ENCODE peak calls at places on chromosomes 6 and 20, in four cellular contexts. M is H9, S is IMR-90, W is mesenchymal stem cell. K is an unnamed sample.

GRCh38 chr6:21504790-21505189 is 88.8 kb upstream of the SOX4 start:
- DNase-seq in M (no peak), S (no peak), W (no peak), K (no peak)

GRCh38 chr20:2693286-2693995 is 861 bp downstream of the EBF4 start:
- DNase-seq in M (peak; percentile 50), S (no peak), W (peak; percentile 30), K (no peak)

GRCh38 chr20:60058869-60059268 is 100.6 kb downstream of the CDH26 start:
- DNase-seq in M (no peak), S (no peak), W (no peak), K (no peak)

GRCh38 chr20:17344775-17345174 is 117.9 kb downstream of the PCSK2 start:
- DNase-seq in M (no peak), S (no peak), W (no peak), K (no peak)

GRCh38 chr6:31423550-31423949 is 20.2 kb downstream of the MICA start:
- DNase-seq in M (no peak), S (no peak), W (no peak), K (no peak)

GRCh38 chr6:63963756-63964315 is 328.2 kb downstream of the PHF3 start:
- DNase-seq in M (no peak), S (no peak), W (no peak), K (no peak)

GRCh38 chr6:28719275-28719940 is 193.7 kb downstream of the GPX5 start:
- DNase-seq in M (peak; percentile 69), S (peak; percentile 50), W (no peak), K (no peak)

GRCh38 chr6:42551202-42551601 is 12.6 kb upstream of the UBR2 start:
- DNase-seq in M (no peak), S (peak; percentile 47), W (peak; percentile 40), K (no peak)

GRCh38 chr6:155505560-155505959 is 49.9 kb upstream of the NOX3 start:
- DNase-seq in M (no peak), S (no peak), W (no peak), K (no peak)

GRCh38 chr20:50434321-50434652 is 75.9 kb upstream of the PTPN1 start:
- DNase-seq in M (no peak), S (no peak), W (no peak), K (no peak)

GRCh38 chr20:50435397-50436051 is 74.7 kb upstream of the PTPN1 start:
- DNase-seq in M (no peak), S (no peak), W (no peak), K (no peak)

GRCh38 chr20:50436052-50436656 is 74.0 kb upstream of the PTPN1 start:
- DNase-seq in M (no peak), S (no peak), W (no peak), K (no peak)

GRCh38 chr20:50433001-50433400 is 77.2 kb upstream of the PTPN1 start:
- DNase-seq in M (no peak), S (no peak), W (no peak), K (no peak)

DNA sequence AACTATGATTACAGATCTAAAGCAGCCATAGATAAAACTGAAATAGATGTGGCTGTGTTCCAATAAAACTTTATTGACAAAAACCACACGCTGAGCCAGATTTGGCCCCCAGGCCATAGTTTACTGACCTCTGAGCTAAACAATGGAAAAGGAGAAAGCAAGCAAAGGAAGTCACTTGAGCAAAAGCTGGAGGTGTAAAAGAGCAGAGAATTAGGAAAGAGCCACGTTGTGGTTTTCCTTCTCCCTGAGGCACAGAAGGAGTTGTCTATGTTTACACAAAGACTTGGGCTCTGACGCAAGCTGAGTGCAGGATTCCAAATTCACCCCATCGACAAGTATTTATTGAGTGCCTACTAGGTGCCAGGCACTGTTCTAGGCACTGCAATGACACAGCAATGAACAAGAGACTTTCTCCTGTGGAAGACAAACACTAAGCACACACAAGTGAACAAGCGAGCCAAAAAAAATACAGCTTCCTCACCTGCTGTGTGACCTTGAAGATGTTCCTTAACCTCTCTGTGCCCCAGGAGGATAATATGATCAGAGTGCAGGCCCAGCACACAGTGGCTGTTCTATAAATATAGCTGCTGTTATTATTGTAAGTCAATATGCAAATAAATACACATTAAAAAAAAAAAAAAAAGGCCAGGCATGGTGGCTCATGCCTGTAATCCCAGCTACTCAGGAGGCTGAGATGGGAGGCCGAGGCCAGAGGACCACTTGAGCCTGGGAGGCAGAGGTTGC is 75.4 kb upstream of the PTPN1 start:
- DNase-seq in M (no peak), S (peak; percentile 86), W (peak; percentile 92), K (no peak)
- H3K4me1 ChIP-seq in M (no peaks in the 10 kb centered on the region), S (peaks cover 19% of the 10 kb centered on the region), W (peaks cover 14% of the 10 kb centered on the region), K (peaks cover 2% of the 10 kb centered on the region)

DNA sequence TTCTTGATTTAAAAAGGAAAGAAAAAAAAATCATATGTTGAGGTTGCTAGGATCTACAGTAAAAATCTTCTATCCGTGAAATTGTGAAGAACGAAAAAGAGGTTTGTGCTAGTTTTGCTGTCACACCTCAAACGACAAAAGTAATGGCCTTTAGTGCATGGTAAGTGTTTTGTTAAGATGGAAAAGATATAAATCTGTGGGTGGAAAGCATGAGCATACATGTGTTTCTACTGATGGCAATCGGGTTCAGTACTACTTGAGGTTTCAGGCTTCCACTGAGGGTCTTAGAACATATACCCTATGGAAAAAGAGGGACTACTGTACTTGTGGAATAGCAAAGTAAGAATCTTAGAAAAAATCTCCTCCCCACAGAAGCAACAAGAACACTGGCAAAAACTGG is 58.0 kb downstream of the AHI1 start:
- DNase-seq in M (no peak), S (no peak), W (no peak), K (no peak)
- H2AK5ac ChIP-seq in M (no peak overlapping the region), S (no peak overlapping the region), W (no peak overlapping the region), K (no peak overlapping the region)

DNA sequence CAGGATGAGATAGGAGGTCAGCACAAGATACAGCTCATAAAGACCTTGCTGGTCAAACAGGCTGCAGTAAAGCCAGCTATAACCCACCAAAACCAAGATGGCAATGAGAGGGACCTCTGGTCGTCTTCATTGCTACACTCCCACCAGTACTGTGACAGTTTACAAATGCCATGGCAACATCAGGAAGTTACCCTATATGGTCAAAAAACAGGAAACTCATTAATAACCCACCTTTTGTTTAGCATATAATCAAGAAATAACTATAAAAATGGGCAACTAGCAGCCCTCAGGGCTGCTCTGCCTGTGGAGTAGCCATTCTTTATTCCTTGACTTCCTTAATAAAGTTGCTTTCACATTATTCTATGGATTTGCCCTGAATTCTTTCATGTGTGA is 30.9 kb downstream of the SLC22A2 start:
- DNase-seq in M (no peak), S (no peak), W (no peak), K (no peak)
- H3K18ac ChIP-seq in M (peak overlapping the region; percentile 44), S (no peak overlapping the region), W (no peak overlapping the region), K (no peak overlapping the region)

GRCh38 chr6:24905485-24905884 is 30.3 kb downstream of the RIPOR2 start:
- DNase-seq in M (no peak), S (no peak), W (no peak), K (no peak)
- H3K4me1 ChIP-seq in M (peaks cover 2% of the 10 kb centered on the region), S (peaks cover 25% of the 10 kb centered on the region), W (peaks cover 6% of the 10 kb centered on the region), K (peaks cover 20% of the 10 kb centered on the region)

GRCh38 chr6:23591761-23592160 is 534.3 kb upstream of the NRSN1 start:
- DNase-seq in M (peak; percentile 61), S (no peak), W (no peak), K (no peak)
- H2AK5ac ChIP-seq in M (no peak overlapping the region), S (no peak overlapping the region), W (no peak overlapping the region), K (no peak overlapping the region)

DNA sequence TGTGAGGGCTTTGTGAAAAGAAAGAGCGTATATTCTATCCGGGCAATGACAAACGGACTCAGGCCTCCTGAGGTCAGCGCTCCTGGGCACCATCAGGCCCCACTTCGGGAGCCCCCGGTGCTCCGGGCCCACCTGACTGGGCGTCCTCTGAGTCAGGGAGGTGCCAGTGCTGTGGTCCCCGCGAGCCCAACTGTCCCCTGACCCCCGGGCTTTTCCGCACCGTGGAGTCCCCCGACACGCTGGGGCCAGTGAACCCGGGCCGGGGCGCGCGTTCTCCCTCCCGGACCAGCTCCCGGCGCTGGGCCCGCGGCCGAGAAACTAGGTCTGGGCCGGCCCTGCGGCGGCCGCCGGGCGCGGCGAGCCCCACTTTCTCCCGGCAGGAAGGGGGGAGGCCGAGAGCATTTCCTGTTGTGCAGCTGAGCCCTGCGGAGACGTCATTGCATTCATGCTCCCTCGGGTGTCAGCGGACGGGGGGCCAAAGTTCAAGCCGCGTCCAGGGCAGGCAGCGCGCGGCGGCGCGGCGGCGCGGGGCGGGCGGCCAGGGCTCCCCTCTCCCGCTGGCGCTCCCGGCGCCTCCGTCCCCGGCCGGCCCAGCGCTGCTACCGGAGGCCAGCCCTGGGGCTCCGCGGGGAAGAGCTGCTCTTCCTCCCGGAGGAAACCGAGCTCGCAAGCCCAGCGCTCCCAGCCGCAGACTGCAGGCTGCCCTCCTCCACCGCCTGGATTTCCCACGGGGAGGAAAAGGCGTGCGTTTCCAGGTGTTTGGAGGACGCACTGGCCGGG is 18.3 kb downstream of the HIVEP2 start:
- DNase-seq in M (peak; percentile 54), S (peak; percentile 90), W (peak; percentile 93), K (peak; percentile 58)
- H3K18ac ChIP-seq in M (no peak overlapping the region), S (peak overlapping the region; percentile 89), W (peak overlapping the region; percentile 96), K (peak overlapping the region; percentile 92)

DNA sequence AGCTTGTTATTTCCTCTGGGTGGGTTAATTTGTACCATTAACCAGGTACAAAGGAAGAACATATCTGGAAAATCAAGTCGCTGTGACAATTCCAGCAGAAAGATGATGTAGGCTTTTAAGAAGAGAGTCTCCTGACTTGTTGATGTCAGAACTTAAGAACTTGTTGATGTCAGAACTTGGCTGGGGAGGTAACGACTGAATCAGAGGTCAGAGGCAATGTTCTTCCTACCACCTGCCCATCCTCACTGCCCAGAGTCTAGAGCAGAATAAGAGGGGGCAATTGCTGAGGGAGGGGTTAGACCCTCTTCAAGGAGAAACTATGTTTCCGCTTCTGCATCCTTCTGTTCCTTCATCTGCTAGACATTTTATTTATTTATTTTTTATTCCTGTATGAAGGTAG is 18.9 kb downstream of the MLIP start:
- DNase-seq in M (no peak), S (no peak), W (no peak), K (no peak)
- H3K4me1 ChIP-seq in M (no peaks in the 10 kb centered on the region), S (no peaks in the 10 kb centered on the region), W (no peaks in the 10 kb centered on the region), K (no peaks in the 10 kb centered on the region)

DNA sequence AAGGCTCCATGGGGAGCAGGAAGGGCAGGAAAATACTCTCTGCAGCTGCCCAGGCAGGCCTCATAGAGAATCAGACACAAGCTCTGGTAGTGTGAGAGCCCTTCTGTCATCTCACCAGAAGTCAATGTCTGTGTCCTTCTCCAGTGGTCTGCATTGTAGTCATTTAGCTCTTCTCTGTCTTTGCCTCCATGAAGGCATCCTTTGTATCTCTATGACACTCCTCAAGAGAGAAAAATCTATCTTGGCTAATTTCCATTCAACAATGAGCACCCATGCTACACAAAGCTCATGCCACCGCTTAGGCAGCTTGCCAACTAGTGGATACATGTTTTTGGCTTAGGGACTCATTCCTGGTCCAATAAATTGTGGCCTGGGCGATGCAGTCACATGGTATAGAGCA is 92.1 kb downstream of the RNF217 start:
- DNase-seq in M (no peak), S (no peak), W (no peak), K (no peak)
- H2AK5ac ChIP-seq in M (no peak overlapping the region), S (no peak overlapping the region), W (no peak overlapping the region), K (no peak overlapping the region)

K was measured in neuronal stem cell.